ENCODE peak calls at places on chromosomes 12 and 14, in six cellular contexts. K is foreskin melanocyte, B is anterior cingulate cortex, L is GM04503, V is lower leg skin, E is NCI-H2171. Y is an unnamed sample.

GRCh38 chr14:93510030-93510429 is 79.3 kb downstream of the UNC79 start:
- DNase-seq in K (no peak), B (no peak), L (no peak), V (no peak), E (no peak), Y (no peak)

GRCh38 chr14:90188588-90188987 is 67.8 kb upstream of the PSMC1 start:
- DNase-seq in K (no peak), B (no peak), L (no peak), V (no peak), E (no peak), Y (no peak)

GRCh38 chr14:51527073-51527472 is 124.6 kb upstream of the FRMD6 start:
- DNase-seq in K (no peak), B (no peak), L (no peak), V (no peak), E (no peak), Y (no peak)

GRCh38 chr12:15563683-15564082 is 225.5 kb downstream of the EPS8 start:
- DNase-seq in K (no peak), B (peak), L (peak), V (no peak), E (no peak), Y (no peak)

GRCh38 chr12:121701667-121702277 is 10.8 kb upstream of the TMEM120B start:
- DNase-seq in K (no peak), B (no peak), L (no peak), V (no peak), E (no peak), Y (no peak)

GRCh38 chr12:71069317-71069716 is 88.5 kb downstream of the TSPAN8 start:
- DNase-seq in K (no peak), B (no peak), L (no peak), V (no peak), E (no peak), Y (no peak)

GRCh38 chr12:121388421-121388981 is 11.4 kb upstream of the RNF34 start:
- DNase-seq in K (peak), B (no peak), L (peak), V (no peak), E (no peak), Y (no peak)

GRCh38 chr12:104458645-104459555 is 2.2 kb downstream of the CHST11 start:
- DNase-seq in K (no peak), B (no peak), L (no peak), V (peak), E (no peak), Y (no peak)

GRCh38 chr14:94748667-94749347 is 21.1 kb downstream of the GSC start:
- DNase-seq in K (no peak), B (no peak), L (no peak), V (no peak), E (no peak), Y (no peak)

GRCh38 chr12:123608192-123608591 is 6.3 kb downstream of the DDX55 start:
- DNase-seq in K (no peak), B (no peak), L (no peak), V (no peak), E (peak), Y (no peak)

GRCh38 chr14:26851793-26852192 is 254.0 kb upstream of the NOVA1 start:
- DNase-seq in K (no peak), B (no peak), L (no peak), V (no peak), E (no peak), Y (no peak)

GRCh38 chr12:15788266-15789214 is 648 bp downstream of the EPS8 start:
- DNase-seq in K (no peak), B (peak), L (no peak), V (peak), E (no peak), Y (no peak)

GRCh38 chr14:72647782-72648181 is 246.1 kb downstream of the DPF3 start:
- DNase-seq in K (no peak), B (no peak), L (no peak), V (no peak), E (no peak), Y (no peak)

GRCh38 chr12:128693771-128694170 is 130.0 kb downstream of the SLC15A4 start:
- DNase-seq in K (no peak), B (no peak), L (no peak), V (no peak), E (no peak), Y (no peak)

GRCh38 chr12:77001181-77001758 is 64.1 kb downstream of the E2F7 start:
- DNase-seq in K (no peak), B (no peak), L (no peak), V (no peak), E (no peak), Y (no peak)

GRCh38 chr12:92794814-92795213 is 92.0 kb downstream of the PLEKHG7 start:
- DNase-seq in K (no peak), B (no peak), L (no peak), V (no peak), E (no peak), Y (no peak)

GRCh38 chr14:51879170-51879569 is 18.8 kb downstream of the GNG2 start:
- DNase-seq in K (no peak), B (no peak), L (no peak), V (no peak), E (no peak), Y (no peak)

GRCh38 chr14:100587248-100587762 is at the start of gene BEGAIN:
- DNase-seq in K (no peak), B (no peak), L (no peak), V (no peak), E (peak), Y (no peak)

GRCh38 chr12:2335517-2335916 is 282.7 kb downstream of the CACNA1C start:
- DNase-seq in K (no peak), B (no peak), L (no peak), V (no peak), E (no peak), Y (no peak)

GRCh38 chr12:14714437-14714836 is 18.0 kb upstream of the GUCY2C start:
- DNase-seq in K (no peak), B (no peak), L (no peak), V (no peak), E (peak), Y (no peak)

GRCh38 chr12:25767613-25768012 is 190.9 kb upstream of the RASSF8 start:
- DNase-seq in K (no peak), B (no peak), L (no peak), V (no peak), E (no peak), Y (no peak)

GRCh38 chr14:103916636-103917262 is 11.5 kb upstream of the TDRD9 start:
- DNase-seq in K (no peak), B (peak), L (no peak), V (no peak), E (no peak), Y (no peak)

GRCh38 chr12:96208346-96208745 is 14.2 kb downstream of the ELK3 start:
- DNase-seq in K (no peak), B (no peak), L (peak), V (no peak), E (no peak), Y (no peak)

GRCh38 chr14:101590062-101590461 is 28.8 kb downstream of the DIO3 start:
- DNase-seq in K (no peak), B (no peak), L (no peak), V (peak), E (no peak), Y (no peak)

GRCh38 chr14:90398315-90398811 is 1.5 kb downstream of the CALM1 start:
- DNase-seq in K (no peak), B (peak), L (no peak), V (peak), E (peak), Y (no peak)

GRCh38 chr14:77123381-77124344 is 17.9 kb downstream of the ZDHHC22 start:
- DNase-seq in K (no peak), B (peak), L (no peak), V (peak), E (peak), Y (no peak)

GRCh38 chr12:68207276-68207675 is 18.3 kb downstream of the IL26 start:
- DNase-seq in K (no peak), B (no peak), L (no peak), V (no peak), E (peak), Y (no peak)

GRCh38 chr12:25135531-25136154 is 59.3 kb downstream of the DNAI7 start:
- DNase-seq in K (no peak), B (no peak), L (no peak), V (no peak), E (peak), Y (no peak)

GRCh38 chr14:49287004-49287403 is 299.2 kb downstream of the RPS29 start:
- DNase-seq in K (no peak), B (no peak), L (no peak), V (no peak), E (no peak), Y (no peak)

GRCh38 chr14:105028251-105028927 is 7.5 kb upstream of the CDCA4 start:
- DNase-seq in K (no peak), B (no peak), L (no peak), V (no peak), E (no peak), Y (no peak)

GRCh38 chr12:121535150-121536057 is 45.4 kb downstream of the KDM2B start:
- DNase-seq in K (no peak), B (no peak), L (no peak), V (no peak), E (no peak), Y (no peak)

GRCh38 chr12:124524231-124524925 is 43.0 kb downstream of the NCOR2 start:
- DNase-seq in K (no peak), B (no peak), L (peak), V (no peak), E (no peak), Y (no peak)

GRCh38 chr14:96501746-96502620 is at the start of gene PAPOLA:
- DNase-seq in K (peak), B (peak), L (peak), V (peak), E (peak), Y (peak)